ENCODE peak calls at places on chromosomes 5 and 9, in six cellular contexts. V is HCT116, E is K562, H is GM12878, G is HepG2, I is SK-N-SH. R is an unnamed sample. For H3K4me1, the result is how much of the 10 kb centered on the place peaks cover.

GRCh38 chr9:69961834-69962233 is 81.8 kb upstream of the MAMDC2 start:
- DNase-seq in I (peak), E (no peak), G (no peak), V (no peak), H (no peak), R (no peak)

GRCh38 chr5:172114875-172115422 is 73.1 kb downstream of the STK10 start:
- DNase-seq in E (no peak), I (no peak), G (no peak), H (peak), V (no peak), R (no peak)

GRCh38 chr5:502325-503079 is 21.7 kb downstream of the SLC9A3 start:
- DNase-seq in E (no peak), V (no peak), G (no peak), H (no peak), I (no peak), R (no peak)

GRCh38 chr9:127264462-127265040 is at the start of gene GARNL3:
- DNase-seq in H (no peak), I (peak), E (no peak), V (no peak), G (no peak), R (no peak)

GRCh38 chr5:129118826-129119225 is 24.3 kb downstream of the ISOC1 start:
- DNase-seq in G (no peak), H (no peak), E (no peak), V (no peak), I (no peak), R (no peak)

GRCh38 chr5:80213467-80213866 is 42.4 kb downstream of the SERINC5 start:
- DNase-seq in I (no peak), H (no peak), E (no peak), G (no peak), V (no peak), R (no peak)

GRCh38 chr5:181160144-181160754 is 12.9 kb downstream of the OR2V2 start:
- DNase-seq in I (peak), V (no peak), G (no peak), H (no peak), E (peak), R (no peak)

GRCh38 chr5:149667084-149667826 is 62.9 kb upstream of the PPARGC1B start:
- DNase-seq in H (peak), I (peak), G (peak), V (peak), E (peak), R (peak)

DNA sequence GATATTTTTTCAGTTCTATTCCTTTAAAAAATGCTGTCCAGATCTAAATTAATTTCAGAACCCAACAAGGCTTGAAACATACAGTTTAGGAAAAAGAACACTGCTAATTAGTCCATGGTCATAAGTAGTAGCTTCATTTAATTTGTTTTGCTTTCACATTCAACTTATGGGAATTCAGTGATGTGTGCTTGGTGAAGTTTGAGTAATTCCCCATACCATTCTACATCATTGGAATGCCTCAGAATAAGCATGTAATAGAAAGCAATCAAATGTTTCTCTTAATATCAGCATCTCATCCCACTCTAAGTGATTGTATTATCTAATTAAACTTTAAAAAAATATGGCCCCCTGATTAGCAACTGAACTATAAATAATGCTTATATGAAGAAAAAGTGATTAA is 2.7 kb downstream of the CNTLN start:
- DNase-seq in V (no peak), H (no peak), E (no peak), G (no peak), I (no peak), R (no peak)
- TF ChIP-seq REST in V (no peak), H (no peak), E (no peak), G (no peak), I (no peak), R (no peak)

DNA sequence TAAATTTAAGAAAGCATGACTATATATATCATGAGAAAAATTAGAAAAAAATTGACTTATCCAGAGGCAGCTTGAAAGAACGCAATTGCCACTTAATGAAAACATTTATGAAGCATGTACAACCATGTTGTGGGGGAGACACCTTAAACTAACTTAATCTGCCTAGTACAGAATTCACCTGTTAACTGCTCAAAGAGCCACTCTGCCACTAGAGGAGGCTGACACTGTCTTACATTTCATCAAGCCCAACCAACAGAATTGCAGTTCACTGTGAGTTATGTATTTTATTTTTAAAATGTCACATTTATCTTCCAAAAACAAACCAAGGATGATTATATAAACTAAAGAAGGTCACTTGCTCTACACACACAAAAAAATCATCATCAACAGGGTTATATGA is 252.9 kb downstream of the MLLT3 start:
- DNase-seq in G (no peak), V (no peak), H (no peak), E (no peak), I (no peak), R (no peak)
- H3K4me1 ChIP-seq in G (under half), V (under half), H (under half), E (under half), I (under half), R (under half)

DNA sequence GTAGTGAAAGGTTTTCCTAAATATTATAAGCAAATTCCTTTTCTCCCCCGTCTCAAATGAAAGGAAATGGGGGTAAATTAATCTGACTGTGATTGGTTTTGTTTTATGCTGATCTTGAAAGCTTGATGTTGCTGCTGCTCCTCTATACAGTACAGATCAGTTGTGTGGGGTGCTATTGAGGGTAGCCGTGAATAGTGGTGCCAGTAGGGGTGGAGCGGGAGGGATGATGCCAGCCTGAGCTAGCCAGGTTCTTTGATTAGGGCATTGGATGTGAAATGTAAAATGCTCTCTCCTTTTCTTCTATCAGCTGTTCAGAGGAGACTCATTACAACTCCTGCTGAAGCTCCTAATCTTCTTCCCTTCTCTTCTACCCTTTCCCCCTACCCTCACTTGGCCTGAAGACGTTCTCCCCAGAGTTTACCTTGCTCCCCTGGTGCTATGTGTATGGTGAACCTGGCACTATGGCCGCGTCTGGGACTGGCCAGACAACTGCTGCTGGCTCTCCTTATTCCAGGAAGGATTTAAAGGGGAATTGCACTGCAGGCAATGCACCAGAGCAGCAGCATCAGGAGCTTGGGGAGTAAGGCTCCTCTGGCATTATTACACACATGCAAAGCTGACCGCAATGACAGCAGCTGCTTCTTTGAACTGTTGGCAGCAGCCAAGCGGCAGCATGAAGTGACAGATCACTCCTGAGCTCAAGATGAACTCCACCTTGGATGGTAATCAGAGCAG is 564 bp downstream of the GPR21 start:
- DNase-seq in E (no peak), G (no peak), I (no peak), V (no peak), H (no peak), R (no peak)
- TF ChIP-seq SIN3A in E (no peak), G (no peak), I (no peak), V (no peak), H (no peak), R (no peak)

GRCh38 chr9:95494022-95494415 is 22.8 kb downstream of the PTCH1 start:
- DNase-seq in G (no peak), I (peak), E (no peak), V (no peak), H (no peak), R (no peak)
- TF ChIP-seq REST in G (no peak), I (no peak), E (no peak), V (no peak), H (no peak), R (no peak)

DNA sequence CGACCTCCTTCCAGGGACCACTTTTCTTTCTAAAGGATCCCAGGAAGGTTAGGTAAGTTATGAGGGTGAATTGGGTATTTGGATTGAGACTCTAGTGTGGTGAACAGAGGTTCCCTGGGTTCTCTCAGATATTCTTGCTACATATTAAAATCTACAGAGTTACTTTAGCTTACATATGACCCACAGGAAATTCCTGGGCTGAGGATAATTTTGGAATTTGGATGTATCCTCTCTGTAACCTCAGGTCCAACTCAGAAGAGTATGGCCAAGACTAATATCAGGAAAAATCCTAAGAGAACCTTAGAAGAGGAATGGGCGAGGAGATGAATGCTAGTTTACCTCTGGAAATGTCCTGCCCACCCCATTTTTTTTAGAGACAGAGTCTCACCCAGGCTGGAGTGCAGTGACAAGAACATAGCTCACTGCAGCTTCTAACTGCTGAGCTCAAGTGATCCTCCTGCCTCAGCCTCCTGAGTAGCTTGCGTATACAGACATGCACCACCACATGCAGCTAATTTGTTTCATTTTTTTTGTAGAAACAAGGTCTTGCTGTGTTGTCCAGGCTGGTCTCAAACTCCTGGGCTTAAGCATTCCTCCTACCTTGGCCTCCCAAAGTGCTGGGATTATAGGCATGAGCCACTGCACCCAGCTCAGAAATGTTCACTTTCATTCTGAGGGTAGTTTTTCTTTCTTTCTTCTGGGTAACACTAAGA is 196.4 kb downstream of the ARHGEF28 start:
- DNase-seq in E (no peak), I (no peak), V (no peak), H (no peak), G (no peak), R (no peak)
- H3K4me1 ChIP-seq in E (under half), I (under half), V (under half), H (under half), G (half or more), R (under half)

R was measured in Panc1.